ENCODE peak calls at places on chromosome X, in five cellular contexts. M, C, P, G and U are unnamed samples.

GRCh38 chrX:108309144-108309543 is 129.1 kb downstream of the COL4A6 start:
- DNase-seq in M (peak; percentile 66), C (peak; percentile 35), P (no peak), G (no peak), U (no peak)

GRCh38 chrX:34332336-34332735 is 200.2 kb upstream of the FAM47A start:
- DNase-seq in M (no peak), C (no peak), P (peak; percentile 46), G (no peak), U (peak; percentile 16)

GRCh38 chrX:73916931-73917657 is 354.1 kb downstream of the CHIC1 start:
- DNase-seq in M (no peak), C (peak; percentile 4), P (peak; percentile 52), G (no peak), U (peak; percentile 66)

GRCh38 chrX:40931921-40932320 is 153.3 kb upstream of the USP9X start:
- DNase-seq in M (no peak), C (no peak), P (peak; percentile 45), G (no peak), U (peak; percentile 49)

GRCh38 chrX:100409316-100410082 is 574 bp downstream of the PCDH19 start:
- DNase-seq in M (no peak), C (no peak), P (no peak), G (no peak), U (no peak)

GRCh38 chrX:150352581-150352980 is 10.5 kb upstream of the MAMLD1 start:
- DNase-seq in M (no peak), C (no peak), P (no peak), G (no peak), U (peak; percentile 12)

GRCh38 chrX:115324194-115324593 is 34.7 kb downstream of the LUZP4 start:
- DNase-seq in M (no peak), C (no peak), P (no peak), G (no peak), U (peak; percentile 11)

GRCh38 chrX:46912673-46913491 is 661 bp downstream of the JADE3 start:
- DNase-seq in M (peak; percentile 39), C (no peak), P (peak; percentile 52), G (peak; percentile 10), U (peak; percentile 38)

GRCh38 chrX:153642655-153643430 is 4.2 kb upstream of the DUSP9 start:
- DNase-seq in M (no peak), C (no peak), P (no peak), G (no peak), U (no peak)

GRCh38 chrX:73127700-73128241 is 48.5 kb upstream of the PABPC1L2A start:
- DNase-seq in M (no peak), C (no peak), P (peak; percentile 48), G (no peak), U (no peak)

GRCh38 chrX:42025861-42026260 is 102.5 kb upstream of the CASK start:
- DNase-seq in M (no peak), C (no peak), P (no peak), G (no peak), U (no peak)

GRCh38 chrX:48548871-48549270 is 9.4 kb downstream of the TBC1D25 start:
- DNase-seq in M (peak; percentile 72), C (no peak), P (no peak), G (no peak), U (no peak)

GRCh38 chrX:42804524-42804923 is 26.6 kb upstream of the PPP1R2C start:
- DNase-seq in M (no peak), C (no peak), P (no peak), G (no peak), U (no peak)

GRCh38 chrX:2504706-2505332 is 4.0 kb upstream of the DHRSX start:
- DNase-seq in M (no peak), C (no peak), P (no peak), G (no peak), U (no peak)

GRCh38 chrX:10893976-10894375 is 217.2 kb upstream of the HCCS start:
- DNase-seq in M (peak; percentile 39), C (no peak), P (no peak), G (no peak), U (no peak)

GRCh38 chrX:150508461-150509367 is 59.7 kb upstream of the MTM1 start:
- DNase-seq in M (no peak), C (no peak), P (no peak), G (no peak), U (no peak)

GRCh38 chrX:7112071-7112470 is 35.4 kb upstream of the STS start:
- DNase-seq in M (no peak), C (no peak), P (no peak), G (no peak), U (no peak)

GRCh38 chrX:132173647-132174046 is 45.6 kb downstream of the RAP2C start:
- DNase-seq in M (no peak), C (no peak), P (no peak), G (no peak), U (no peak)

GRCh38 chrX:118963159-118963558 is 11.3 kb upstream of the LONRF3 start:
- DNase-seq in M (no peak), C (no peak), P (no peak), G (no peak), U (no peak)

GRCh38 chrX:24301060-24301459 is 12.8 kb downstream of the SUPT20HL2 start:
- DNase-seq in M (no peak), C (no peak), P (no peak), G (no peak), U (no peak)

GRCh38 chrX:44874481-44875184 is 1.6 kb downstream of the KDM6A start:
- DNase-seq in M (no peak), C (no peak), P (peak; percentile 33), G (no peak), U (peak; percentile 53)

GRCh38 chrX:22629105-22629725 is 356.5 kb downstream of the CBLL2 start:
- DNase-seq in M (no peak), C (no peak), P (no peak), G (no peak), U (peak; percentile 12)

GRCh38 chrX:136163694-136164093 is 16.4 kb downstream of the FHL1 start:
- DNase-seq in M (no peak), C (no peak), P (no peak), G (no peak), U (no peak)

GRCh38 chrX:39487166-39488006 is 610.4 kb downstream of the BCOR start:
- DNase-seq in M (no peak), C (no peak), P (peak; percentile 22), G (no peak), U (no peak)

GRCh38 chrX:108216405-108216804 is 124.8 kb downstream of the ATG4A start:
- DNase-seq in M (no peak), C (no peak), P (peak; percentile 58), G (no peak), U (peak; percentile 6)

GRCh38 chrX:11899091-11899490 is 141.1 kb downstream of the MSL3 start:
- DNase-seq in M (no peak), C (no peak), P (no peak), G (no peak), U (peak; percentile 56)

GRCh38 chrX:70436380-70436779 is 8.3 kb upstream of the DLG3 start:
- DNase-seq in M (no peak), C (no peak), P (no peak), G (no peak), U (no peak)

GRCh38 chrX:48831136-48831908 is 4.1 kb downstream of the PCSK1N start:
- DNase-seq in M (no peak), C (no peak), P (no peak), G (no peak), U (no peak)

GRCh38 chrX:16695079-16695676 is 17.3 kb downstream of the CTPS2 start:
- DNase-seq in M (peak; percentile 29), C (peak; percentile 26), P (peak; percentile 59), G (peak; percentile 23), U (peak; percentile 68)

GRCh38 chrX:152968193-152968592 is 25.7 kb downstream of the PNMA5 start:
- DNase-seq in M (no peak), C (no peak), P (no peak), G (no peak), U (no peak)

GRCh38 chrX:118174516-118174915 is 57.9 kb upstream of the KLHL13 start:
- DNase-seq in M (no peak), C (no peak), P (no peak), G (no peak), U (no peak)

GRCh38 chrX:139026406-139027200 is 315.1 kb upstream of the FGF13 start:
- DNase-seq in M (no peak), C (no peak), P (no peak), G (no peak), U (peak; percentile 5)

GRCh38 chrX:150410513-150410912 is 47.4 kb downstream of the MAMLD1 start:
- DNase-seq in M (no peak), C (no peak), P (no peak), G (no peak), U (no peak)

GRCh38 chrX:149493567-149494562 is 11.2 kb downstream of the IDS start:
- DNase-seq in M (no peak), C (no peak), P (no peak), G (no peak), U (no peak)

GRCh38 chrX:32530802-32531403 is 680.4 kb downstream of the DMD start:
- DNase-seq in M (peak; percentile 21), C (no peak), P (peak; percentile 57), G (no peak), U (peak; percentile 66)

GRCh38 chrX:67543818-67544217 is at the start of gene AR:
- DNase-seq in M (no peak), C (no peak), P (peak; percentile 40), G (no peak), U (no peak)

GRCh38 chrX:44042124-44042523 is 68.9 kb upstream of the NDP start:
- DNase-seq in M (no peak), C (no peak), P (no peak), G (no peak), U (no peak)

GRCh38 chrX:18931972-18932371 is 51.9 kb downstream of the PHKA2 start:
- DNase-seq in M (peak; percentile 2), C (no peak), P (peak; percentile 53), G (no peak), U (peak; percentile 24)